ENCODE peak calls at places on chromosomes 5 and 9, in five cellular contexts. K is neural progenitor cell, J is MM.1S, D is hepatocyte, Z is HCT116. U is an unnamed sample.
A peak's percentile ranks its signal among the peaks of the same experiment; 100 is the strongest.

GRCh38 chr5:72160299-72160698 is 53.0 kb downstream of the MAP1B start:
- DNase-seq in K (no peak), J (no peak), D (no peak), Z (no peak), U (no peak)

GRCh38 chr5:9439651-9440292 is 106.1 kb downstream of the SEMA5A start:
- DNase-seq in K (no peak), J (no peak), D (no peak), Z (no peak), U (no peak)

GRCh38 chr9:98790601-98791146 is 5.7 kb downstream of the ANKS6 start:
- DNase-seq in K (no peak), J (no peak), D (no peak), Z (no peak), U (no peak)

GRCh38 chr9:131813116-131813515 is 73.2 kb upstream of the RAPGEF1 start:
- DNase-seq in K (no peak), J (no peak), D (no peak), Z (no peak), U (no peak)

GRCh38 chr5:137342764-137343163 is 156.4 kb downstream of the SPOCK1 start:
- DNase-seq in K (no peak), J (no peak), D (no peak), Z (no peak), U (no peak)

GRCh38 chr9:131635285-131635684 is 90.0 kb downstream of the PRRT1B start:
- DNase-seq in K (peak; percentile 26), J (no peak), D (peak; percentile 94), Z (peak; percentile 71), U (peak; percentile 29)

GRCh38 chr5:1540831-1541661 is 17.3 kb upstream of the LPCAT1 start:
- DNase-seq in K (no peak), J (no peak), D (no peak), Z (no peak), U (no peak)

GRCh38 chr5:157100140-157100679 is 8.6 kb downstream of the HAVCR2 start:
- DNase-seq in K (no peak), J (no peak), D (no peak), Z (no peak), U (no peak)

GRCh38 chr9:81993656-81994055 is 5.1 kb downstream of the SPATA31D1 start:
- DNase-seq in K (no peak), J (no peak), D (no peak), Z (no peak), U (no peak)

GRCh38 chr5:6396043-6396442 is 17.7 kb upstream of the MED10 start:
- DNase-seq in K (no peak), J (no peak), D (no peak), Z (no peak), U (no peak)

GRCh38 chr5:78779771-78780616 is 131.4 kb upstream of the LHFPL2 start:
- DNase-seq in K (no peak), J (no peak), D (no peak), Z (no peak), U (no peak)

GRCh38 chr9:123268240-123268949 is at the start of gene STRBP:
- DNase-seq in K (peak; percentile 97), J (peak; percentile 94), D (peak; percentile 97), Z (peak; percentile 74), U (peak; percentile 94)

GRCh38 chr5:99187611-99188010 is 258.8 kb upstream of the CHD1 start:
- DNase-seq in K (no peak), J (peak; percentile 44), D (no peak), Z (no peak), U (no peak)

GRCh38 chr9:87862536-87863268 is 20.0 kb upstream of the SPATA31E1 start:
- DNase-seq in K (no peak), J (no peak), D (peak; percentile 37), Z (peak; percentile 35), U (no peak)

GRCh38 chr9:7570107-7570720 is 229.4 kb downstream of the DMAC1 start:
- DNase-seq in K (peak; percentile 74), J (peak; percentile 70), D (peak; percentile 69), Z (peak; percentile 44), U (peak; percentile 85)

GRCh38 chr5:171451421-171451820 is 32.0 kb downstream of the FGF18 start:
- DNase-seq in K (no peak), J (no peak), D (no peak), Z (no peak), U (no peak)

GRCh38 chr5:72523960-72524582 is 16.9 kb upstream of the ZNF366 start:
- DNase-seq in K (peak; percentile 64), J (peak; percentile 61), D (peak; percentile 68), Z (peak; percentile 67), U (peak; percentile 77)

GRCh38 chr9:128007566-128008138 is 26.9 kb upstream of the EEIG1 start:
- DNase-seq in K (no peak), J (peak; percentile 76), D (peak; percentile 48), Z (peak; percentile 63), U (no peak)

GRCh38 chr9:18189876-18190670 is 283.9 kb upstream of the ADAMTSL1 start:
- DNase-seq in K (no peak), J (no peak), D (peak; percentile 18), Z (no peak), U (no peak)

GRCh38 chr5:69083412-69083811 is 10.4 kb upstream of the SLC30A5 start:
- DNase-seq in K (peak; percentile 12), J (no peak), D (peak; percentile 60), Z (peak; percentile 47), U (peak; percentile 71)

GRCh38 chr5:80959768-80960442 is at the start of gene RASGRF2:
- DNase-seq in K (peak; percentile 88), J (no peak), D (peak; percentile 74), Z (no peak), U (peak; percentile 89)

GRCh38 chr9:84170521-84171141 is 169.9 kb downstream of the SLC28A3 start:
- DNase-seq in K (peak; percentile 13), J (no peak), D (peak; percentile 66), Z (peak; percentile 81), U (peak; percentile 33)

GRCh38 chr5:60332244-60333018 is 367.5 kb downstream of the DEPDC1B start:
- DNase-seq in K (no peak), J (no peak), D (no peak), Z (no peak), U (no peak)

GRCh38 chr5:64682608-64683007 is 7.7 kb upstream of the SHISAL2B start:
- DNase-seq in K (no peak), J (no peak), D (no peak), Z (peak; percentile 28), U (peak; percentile 75)

GRCh38 chr5:134267366-134268018 is 41.6 kb upstream of the PPP2CA start:
- DNase-seq in K (no peak), J (no peak), D (no peak), Z (no peak), U (no peak)

GRCh38 chr5:40679998-40680681 is 425 bp downstream of the PTGER4 start:
- DNase-seq in K (peak; percentile 29), J (peak; percentile 65), D (no peak), Z (no peak), U (peak; percentile 52)

GRCh38 chr5:40682431-40683017 is 2.8 kb downstream of the PTGER4 start:
- DNase-seq in K (no peak), J (no peak), D (no peak), Z (no peak), U (no peak)

GRCh38 chr5:40683351-40683750 is 3.6 kb downstream of the PTGER4 start:
- DNase-seq in K (no peak), J (no peak), D (no peak), Z (no peak), U (no peak)

GRCh38 chr5:40680741-40681350 is 1.1 kb downstream of the PTGER4 start:
- DNase-seq in K (peak; percentile 44), J (no peak), D (no peak), Z (no peak), U (peak; percentile 42)

GRCh38 chr5:40681351-40682311 is 1.9 kb downstream of the PTGER4 start:
- DNase-seq in K (peak; percentile 63), J (no peak), D (peak; percentile 15), Z (no peak), U (peak; percentile 59)
- TF ChIP-seq EZH2 in K (peak; percentile 81), J (no peak), D (peak; percentile 80), Z (no peak), U (peak; percentile 44)

GRCh38 chr5:125489146-125489545 is 742.7 kb upstream of the ZNF608 start:
- DNase-seq in K (no peak), J (no peak), D (no peak), Z (no peak), U (no peak)
- TF ChIP-seq EZH2phosphoT487 in K (no peak), J (no peak), D (no peak), Z (no peak), U (no peak)

DNA sequence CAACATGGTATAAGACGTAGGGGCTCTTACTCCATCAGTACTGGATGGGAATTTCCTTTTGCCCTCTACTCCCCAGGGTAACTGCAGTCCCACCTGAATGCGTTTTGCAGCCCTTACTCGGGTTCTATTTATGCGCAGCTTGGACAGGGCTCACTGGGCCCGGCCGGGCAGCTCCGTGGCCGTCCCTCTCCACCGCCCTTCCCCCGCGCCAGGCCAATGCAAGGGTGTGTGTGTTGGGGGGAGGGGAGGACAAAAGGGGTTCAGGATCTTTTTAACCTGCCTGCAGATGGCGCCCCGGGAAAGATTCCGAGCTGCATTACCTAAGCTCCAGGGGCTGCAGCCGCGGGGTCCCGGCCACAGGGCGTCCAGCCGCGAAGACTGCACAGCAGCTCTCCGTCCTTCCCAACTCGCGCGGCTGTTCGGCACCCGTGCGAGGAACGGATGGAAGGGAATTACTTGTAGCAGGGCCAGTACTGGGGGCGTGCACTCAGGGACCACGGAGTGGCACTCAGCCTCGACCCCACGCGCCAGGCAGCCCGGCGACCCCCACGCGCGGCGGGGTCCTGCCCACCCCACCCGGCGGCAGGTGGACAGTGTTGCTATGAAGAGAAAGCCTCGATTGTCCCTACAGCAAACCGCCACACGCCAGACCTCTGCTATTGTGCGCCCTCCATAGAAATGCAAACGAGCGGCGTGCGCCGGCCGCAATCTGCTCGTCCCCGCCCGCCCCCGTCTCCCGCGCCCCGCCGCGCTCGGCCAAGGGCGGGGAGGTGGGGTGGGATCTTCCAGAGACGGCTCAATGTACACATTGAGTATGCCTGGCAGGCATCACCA is 966 bp upstream of the GADD45G start:
- DNase-seq in K (peak; percentile 92), J (peak; percentile 68), D (peak; percentile 93), Z (no peak), U (peak; percentile 98)
- TF ChIP-seq EZH2 in K (no peak), J (no peak), D (no peak), Z (no peak), U (no peak)

GRCh38 chr5:36241636-36242533 is at the start of gene NADK2:
- DNase-seq in K (peak; percentile 97), J (peak; percentile 97), D (peak; percentile 99), Z (peak; percentile 90), U (peak; percentile 98)

GRCh38 chr5:36240779-36241635 is 718 bp downstream of the NADK2 start:
- DNase-seq in K (peak; percentile 82), J (peak; percentile 57), D (peak; percentile 87), Z (no peak), U (peak; percentile 79)

GRCh38 chr5:36244076-36244475 is 2.4 kb upstream of the NADK2 start:
- DNase-seq in K (no peak), J (no peak), D (no peak), Z (no peak), U (no peak)

GRCh38 chr5:36243653-36244052 is 1.9 kb upstream of the NADK2 start:
- DNase-seq in K (no peak), J (no peak), D (no peak), Z (no peak), U (no peak)

DNA sequence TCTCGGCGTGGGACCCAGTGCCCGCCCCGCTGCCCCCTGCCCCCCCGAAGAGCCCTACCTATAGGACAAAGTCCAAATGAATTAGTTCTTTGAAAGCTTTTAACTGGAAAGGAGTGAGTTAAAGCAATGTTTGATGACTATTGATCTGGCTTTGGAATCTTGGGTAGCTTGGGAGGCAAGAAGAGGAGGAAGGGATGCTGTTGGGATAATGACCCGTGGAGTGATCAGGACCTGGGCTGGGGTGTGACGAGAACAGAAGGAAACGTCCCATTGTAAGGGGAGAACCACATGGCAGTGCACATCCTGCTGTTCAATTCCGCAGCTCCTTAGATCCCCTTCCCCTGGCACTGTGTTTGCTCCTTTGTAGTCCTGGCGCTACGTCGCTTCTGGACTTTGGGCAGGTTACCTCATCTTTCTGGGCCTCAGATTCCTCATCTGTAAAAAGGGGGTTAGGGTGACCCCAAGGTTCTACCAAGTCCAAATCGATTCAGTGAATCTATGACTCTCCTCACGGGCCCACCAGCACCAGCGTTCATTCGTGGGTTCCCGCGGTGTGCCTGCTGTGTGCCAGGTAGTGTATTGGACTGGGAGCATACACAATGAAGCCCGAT is 914 bp upstream of the NADK2 start:
- DNase-seq in K (no peak), J (no peak), D (peak; percentile 24), Z (no peak), U (peak; percentile 28)
- TF ChIP-seq EZH2phosphoT487 in K (no peak), J (no peak), D (no peak), Z (no peak), U (no peak)

U was measured in GM23338.